ENCODE peak calls at places on chromosomes 6 and 20, in seven cellular contexts. One of them, this sample, is unnamed.
A peak's percentile ranks its signal among the peaks of the same experiment; 100 is the strongest.

GRCh38 chr6:110509617-110510231 is 33.3 kb upstream of the SLC22A16 start:
- DNase-seq in stimulated activated CD8-positive, alpha-beta memory T cell treated with anti-CD3 and anti-CD28 coated beads, Interleukin-15, amount 100 ng/mL, for 48 hours: no peak
- DNase-seq in activated CD4-positive, alpha-beta T cell treated with anti-CD3 and anti-CD28 coated beads, Interleukin-2, amount 50 U/mL, for 48 hours: no peak
- DNase-seq in ELR: peak; percentile 95
- DNase-seq in lower lobe of right lung: no peak
- DNase-seq in BE2C: no peak
- DNase-seq in uterus: no peak
- DNase-seq in this sample: no peak

GRCh38 chr20:12874933-12875332 is 133.8 kb upstream of the SPTLC3 start:
- DNase-seq in stimulated activated CD8-positive, alpha-beta memory T cell treated with anti-CD3 and anti-CD28 coated beads, Interleukin-15, amount 100 ng/mL, for 48 hours: no peak
- DNase-seq in activated CD4-positive, alpha-beta T cell treated with anti-CD3 and anti-CD28 coated beads, Interleukin-2, amount 50 U/mL, for 48 hours: no peak
- DNase-seq in ELR: no peak
- DNase-seq in lower lobe of right lung: no peak
- DNase-seq in BE2C: no peak
- DNase-seq in uterus: no peak
- DNase-seq in this sample: no peak

GRCh38 chr6:52410979-52411378 is 9.2 kb upstream of the EFHC1 start:
- DNase-seq in stimulated activated CD8-positive, alpha-beta memory T cell treated with anti-CD3 and anti-CD28 coated beads, Interleukin-15, amount 100 ng/mL, for 48 hours: no peak
- DNase-seq in activated CD4-positive, alpha-beta T cell treated with anti-CD3 and anti-CD28 coated beads, Interleukin-2, amount 50 U/mL, for 48 hours: no peak
- DNase-seq in ELR: no peak
- DNase-seq in lower lobe of right lung: no peak
- DNase-seq in BE2C: no peak
- DNase-seq in uterus: no peak
- DNase-seq in this sample: no peak

GRCh38 chr6:36840471-36841461 is 1.5 kb upstream of the CPNE5 start:
- DNase-seq in stimulated activated CD8-positive, alpha-beta memory T cell treated with anti-CD3 and anti-CD28 coated beads, Interleukin-15, amount 100 ng/mL, for 48 hours: no peak
- DNase-seq in activated CD4-positive, alpha-beta T cell treated with anti-CD3 and anti-CD28 coated beads, Interleukin-2, amount 50 U/mL, for 48 hours: peak; percentile 39
- DNase-seq in ELR: no peak
- DNase-seq in lower lobe of right lung: no peak
- DNase-seq in BE2C: no peak
- DNase-seq in uterus: peak; percentile 60
- DNase-seq in this sample: peak; percentile 44

GRCh38 chr6:24673625-24674024 is 6.7 kb downstream of the ACOT13 start:
- DNase-seq in stimulated activated CD8-positive, alpha-beta memory T cell treated with anti-CD3 and anti-CD28 coated beads, Interleukin-15, amount 100 ng/mL, for 48 hours: no peak
- DNase-seq in activated CD4-positive, alpha-beta T cell treated with anti-CD3 and anti-CD28 coated beads, Interleukin-2, amount 50 U/mL, for 48 hours: no peak
- DNase-seq in ELR: peak; percentile 30
- DNase-seq in lower lobe of right lung: no peak
- DNase-seq in BE2C: no peak
- DNase-seq in uterus: no peak
- DNase-seq in this sample: no peak

GRCh38 chr6:128807577-128807976 is 75.4 kb upstream of the LAMA2 start:
- DNase-seq in stimulated activated CD8-positive, alpha-beta memory T cell treated with anti-CD3 and anti-CD28 coated beads, Interleukin-15, amount 100 ng/mL, for 48 hours: no peak
- DNase-seq in activated CD4-positive, alpha-beta T cell treated with anti-CD3 and anti-CD28 coated beads, Interleukin-2, amount 50 U/mL, for 48 hours: no peak
- DNase-seq in ELR: peak; percentile 58
- DNase-seq in lower lobe of right lung: no peak
- DNase-seq in BE2C: no peak
- DNase-seq in uterus: no peak
- DNase-seq in this sample: no peak

GRCh38 chr6:144418969-144419545 is 133.9 kb downstream of the UTRN start:
- DNase-seq in stimulated activated CD8-positive, alpha-beta memory T cell treated with anti-CD3 and anti-CD28 coated beads, Interleukin-15, amount 100 ng/mL, for 48 hours: no peak
- DNase-seq in activated CD4-positive, alpha-beta T cell treated with anti-CD3 and anti-CD28 coated beads, Interleukin-2, amount 50 U/mL, for 48 hours: no peak
- DNase-seq in ELR: no peak
- DNase-seq in lower lobe of right lung: no peak
- DNase-seq in BE2C: no peak
- DNase-seq in uterus: no peak
- DNase-seq in this sample: no peak

GRCh38 chr6:45923831-45924391 is 91.7 kb downstream of the CLIC5 start:
- DNase-seq in stimulated activated CD8-positive, alpha-beta memory T cell treated with anti-CD3 and anti-CD28 coated beads, Interleukin-15, amount 100 ng/mL, for 48 hours: peak; percentile 55
- DNase-seq in activated CD4-positive, alpha-beta T cell treated with anti-CD3 and anti-CD28 coated beads, Interleukin-2, amount 50 U/mL, for 48 hours: peak; percentile 61
- DNase-seq in ELR: peak; percentile 73
- DNase-seq in lower lobe of right lung: no peak
- DNase-seq in BE2C: no peak
- DNase-seq in uterus: no peak
- DNase-seq in this sample: no peak

GRCh38 chr20:58652606-58653303 is 1.7 kb downstream of the STX16 start:
- DNase-seq in stimulated activated CD8-positive, alpha-beta memory T cell treated with anti-CD3 and anti-CD28 coated beads, Interleukin-15, amount 100 ng/mL, for 48 hours: no peak
- DNase-seq in activated CD4-positive, alpha-beta T cell treated with anti-CD3 and anti-CD28 coated beads, Interleukin-2, amount 50 U/mL, for 48 hours: no peak
- DNase-seq in ELR: peak; percentile 59
- DNase-seq in lower lobe of right lung: no peak
- DNase-seq in BE2C: no peak
- DNase-seq in uterus: no peak
- DNase-seq in this sample: no peak

GRCh38 chr20:60258255-60258863 is 300.1 kb downstream of the CDH26 start:
- DNase-seq in stimulated activated CD8-positive, alpha-beta memory T cell treated with anti-CD3 and anti-CD28 coated beads, Interleukin-15, amount 100 ng/mL, for 48 hours: no peak
- DNase-seq in activated CD4-positive, alpha-beta T cell treated with anti-CD3 and anti-CD28 coated beads, Interleukin-2, amount 50 U/mL, for 48 hours: no peak
- DNase-seq in ELR: no peak
- DNase-seq in lower lobe of right lung: no peak
- DNase-seq in BE2C: no peak
- DNase-seq in uterus: no peak
- DNase-seq in this sample: no peak

GRCh38 chr20:22915512-22915911 is 119.6 kb upstream of the SSTR4 start:
- DNase-seq in stimulated activated CD8-positive, alpha-beta memory T cell treated with anti-CD3 and anti-CD28 coated beads, Interleukin-15, amount 100 ng/mL, for 48 hours: no peak
- DNase-seq in activated CD4-positive, alpha-beta T cell treated with anti-CD3 and anti-CD28 coated beads, Interleukin-2, amount 50 U/mL, for 48 hours: no peak
- DNase-seq in ELR: no peak
- DNase-seq in lower lobe of right lung: no peak
- DNase-seq in BE2C: no peak
- DNase-seq in uterus: no peak
- DNase-seq in this sample: no peak

GRCh38 chr6:69719602-69720193 is 77.1 kb downstream of the LMBRD1 start:
- DNase-seq in stimulated activated CD8-positive, alpha-beta memory T cell treated with anti-CD3 and anti-CD28 coated beads, Interleukin-15, amount 100 ng/mL, for 48 hours: no peak
- DNase-seq in activated CD4-positive, alpha-beta T cell treated with anti-CD3 and anti-CD28 coated beads, Interleukin-2, amount 50 U/mL, for 48 hours: no peak
- DNase-seq in ELR: peak; percentile 55
- DNase-seq in lower lobe of right lung: no peak
- DNase-seq in BE2C: peak; percentile 62
- DNase-seq in uterus: no peak
- DNase-seq in this sample: no peak

GRCh38 chr20:51128198-51128597 is 105.3 kb upstream of the KCNG1 start:
- DNase-seq in stimulated activated CD8-positive, alpha-beta memory T cell treated with anti-CD3 and anti-CD28 coated beads, Interleukin-15, amount 100 ng/mL, for 48 hours: peak; percentile 14
- DNase-seq in activated CD4-positive, alpha-beta T cell treated with anti-CD3 and anti-CD28 coated beads, Interleukin-2, amount 50 U/mL, for 48 hours: peak; percentile 15
- DNase-seq in ELR: peak; percentile 98
- DNase-seq in lower lobe of right lung: no peak
- DNase-seq in BE2C: no peak
- DNase-seq in uterus: no peak
- DNase-seq in this sample: no peak

GRCh38 chr6:111439169-111439568 is 43.8 kb downstream of the REV3L start:
- DNase-seq in stimulated activated CD8-positive, alpha-beta memory T cell treated with anti-CD3 and anti-CD28 coated beads, Interleukin-15, amount 100 ng/mL, for 48 hours: no peak
- DNase-seq in activated CD4-positive, alpha-beta T cell treated with anti-CD3 and anti-CD28 coated beads, Interleukin-2, amount 50 U/mL, for 48 hours: no peak
- DNase-seq in ELR: no peak
- DNase-seq in lower lobe of right lung: no peak
- DNase-seq in BE2C: no peak
- DNase-seq in uterus: no peak
- DNase-seq in this sample: no peak

GRCh38 chr6:43667245-43668150 is 20.1 kb downstream of the MRPS18A start:
- DNase-seq in stimulated activated CD8-positive, alpha-beta memory T cell treated with anti-CD3 and anti-CD28 coated beads, Interleukin-15, amount 100 ng/mL, for 48 hours: peak; percentile 57
- DNase-seq in activated CD4-positive, alpha-beta T cell treated with anti-CD3 and anti-CD28 coated beads, Interleukin-2, amount 50 U/mL, for 48 hours: peak; percentile 92
- DNase-seq in ELR: peak; percentile 75
- DNase-seq in lower lobe of right lung: peak; percentile 85
- DNase-seq in BE2C: peak; percentile 81
- DNase-seq in uterus: peak; percentile 89
- DNase-seq in this sample: peak; percentile 91

GRCh38 chr6:29005183-29005885 is at the start of gene ZNF311:
- DNase-seq in stimulated activated CD8-positive, alpha-beta memory T cell treated with anti-CD3 and anti-CD28 coated beads, Interleukin-15, amount 100 ng/mL, for 48 hours: no peak
- DNase-seq in activated CD4-positive, alpha-beta T cell treated with anti-CD3 and anti-CD28 coated beads, Interleukin-2, amount 50 U/mL, for 48 hours: peak; percentile 49
- DNase-seq in ELR: peak; percentile 62
- DNase-seq in lower lobe of right lung: peak; percentile 64
- DNase-seq in BE2C: no peak
- DNase-seq in uterus: peak; percentile 57
- DNase-seq in this sample: peak; percentile 30

GRCh38 chr6:107716688-107717089 is 107.4 kb downstream of the SCML4 start:
- DNase-seq in stimulated activated CD8-positive, alpha-beta memory T cell treated with anti-CD3 and anti-CD28 coated beads, Interleukin-15, amount 100 ng/mL, for 48 hours: peak; percentile 67
- DNase-seq in activated CD4-positive, alpha-beta T cell treated with anti-CD3 and anti-CD28 coated beads, Interleukin-2, amount 50 U/mL, for 48 hours: peak; percentile 66
- DNase-seq in ELR: peak; percentile 68
- DNase-seq in lower lobe of right lung: no peak
- DNase-seq in BE2C: peak; percentile 58
- DNase-seq in uterus: no peak
- DNase-seq in this sample: no peak

GRCh38 chr6:156884306-156884705 is 107.1 kb downstream of the ARID1B start:
- DNase-seq in stimulated activated CD8-positive, alpha-beta memory T cell treated with anti-CD3 and anti-CD28 coated beads, Interleukin-15, amount 100 ng/mL, for 48 hours: no peak
- DNase-seq in activated CD4-positive, alpha-beta T cell treated with anti-CD3 and anti-CD28 coated beads, Interleukin-2, amount 50 U/mL, for 48 hours: no peak
- DNase-seq in ELR: no peak
- DNase-seq in lower lobe of right lung: no peak
- DNase-seq in BE2C: no peak
- DNase-seq in uterus: no peak
- DNase-seq in this sample: no peak

GRCh38 chr6:154500769-154501171 is 9.7 kb downstream of the CNKSR3 start:
- DNase-seq in stimulated activated CD8-positive, alpha-beta memory T cell treated with anti-CD3 and anti-CD28 coated beads, Interleukin-15, amount 100 ng/mL, for 48 hours: no peak
- DNase-seq in activated CD4-positive, alpha-beta T cell treated with anti-CD3 and anti-CD28 coated beads, Interleukin-2, amount 50 U/mL, for 48 hours: no peak
- DNase-seq in ELR: peak; percentile 27
- DNase-seq in lower lobe of right lung: no peak
- DNase-seq in BE2C: no peak
- DNase-seq in uterus: no peak
- DNase-seq in this sample: no peak

GRCh38 chr20:37362231-37362792 is 16.4 kb downstream of the SRC start:
- DNase-seq in stimulated activated CD8-positive, alpha-beta memory T cell treated with anti-CD3 and anti-CD28 coated beads, Interleukin-15, amount 100 ng/mL, for 48 hours: no peak
- DNase-seq in activated CD4-positive, alpha-beta T cell treated with anti-CD3 and anti-CD28 coated beads, Interleukin-2, amount 50 U/mL, for 48 hours: no peak
- DNase-seq in ELR: no peak
- DNase-seq in lower lobe of right lung: no peak
- DNase-seq in BE2C: peak; percentile 6
- DNase-seq in uterus: no peak
- DNase-seq in this sample: no peak